ENCODE peak calls at places on chromosomes 11 and 22, in five cellular contexts. D is stomach, X is Calu3, I is BJ, R is AG09309. P is an unnamed sample.

GRCh38 chr11:3043315-3043871 is 13.8 kb downstream of the CARS1 start:
- DNase-seq in I (no peak), R (no peak), D (peak; percentile 78), X (no peak), P (no peak)

GRCh38 chr22:45864959-45865496 is 111.9 kb downstream of the WNT7B start:
- DNase-seq in D (peak; percentile 13), I (no peak), X (no peak), R (no peak), P (no peak)

GRCh38 chr11:117144477-117145392 is 648 bp downstream of the PAFAH1B2 start:
- DNase-seq in D (peak; percentile 57), I (peak; percentile 23), R (no peak), X (peak; percentile 44), P (peak; percentile 72)

GRCh38 chr11:45366839-45367238 is 80.7 kb upstream of the SYT13 start:
- DNase-seq in X (no peak), D (no peak), I (no peak), R (no peak), P (no peak)

GRCh38 chr11:66289548-66290331 is 797 bp upstream of the YIF1A start:
- DNase-seq in I (no peak), X (peak; percentile 77), D (peak; percentile 77), R (peak; percentile 33), P (peak; percentile 95)

GRCh38 chr11:68862426-68862825 is 20.7 kb upstream of the CPT1A start:
- DNase-seq in D (no peak), I (no peak), X (no peak), R (no peak), P (no peak)

GRCh38 chr11:113528982-113529381 is 53.8 kb upstream of the DRD2 start:
- DNase-seq in R (no peak), X (no peak), I (no peak), D (no peak), P (no peak)

GRCh38 chr11:120400564-120401364 is 64.6 kb downstream of the ARHGEF12 start:
- DNase-seq in I (peak; percentile 96), D (no peak), X (peak; percentile 33), R (peak; percentile 95), P (no peak)

GRCh38 chr22:29352778-29353177 is 35.6 kb downstream of the AP1B1 start:
- DNase-seq in D (no peak), R (no peak), X (no peak), I (no peak), P (no peak)

GRCh38 chr22:26949193-26949592 is 291.8 kb downstream of the MIAT start:
- DNase-seq in D (no peak), R (no peak), X (peak; percentile 32), I (no peak), P (no peak)

GRCh38 chr11:12235549-12235944 is 125.2 kb downstream of the MICAL2 start:
- DNase-seq in R (no peak), X (no peak), D (no peak), I (no peak), P (no peak)
- TF ChIP-seq CTCF in R (peak; percentile 29), X (no peak), D (no peak), I (no peak), P (peak; percentile 40)

GRCh38 chr22:50227588-50228215 is 17.1 kb downstream of the TUBGCP6 start:
- DNase-seq in D (no peak), I (no peak), X (no peak), R (no peak), P (no peak)
- TF ChIP-seq CTCF in D (no peak), I (no peak), X (no peak), R (no peak), P (no peak)

GRCh38 chr11:11535611-11536010 is 86.2 kb downstream of the GALNT18 start:
- DNase-seq in X (no peak), D (no peak), I (no peak), R (no peak), P (no peak)
- TF ChIP-seq CTCF in X (no peak), D (no peak), I (no peak), R (no peak), P (no peak)

DNA sequence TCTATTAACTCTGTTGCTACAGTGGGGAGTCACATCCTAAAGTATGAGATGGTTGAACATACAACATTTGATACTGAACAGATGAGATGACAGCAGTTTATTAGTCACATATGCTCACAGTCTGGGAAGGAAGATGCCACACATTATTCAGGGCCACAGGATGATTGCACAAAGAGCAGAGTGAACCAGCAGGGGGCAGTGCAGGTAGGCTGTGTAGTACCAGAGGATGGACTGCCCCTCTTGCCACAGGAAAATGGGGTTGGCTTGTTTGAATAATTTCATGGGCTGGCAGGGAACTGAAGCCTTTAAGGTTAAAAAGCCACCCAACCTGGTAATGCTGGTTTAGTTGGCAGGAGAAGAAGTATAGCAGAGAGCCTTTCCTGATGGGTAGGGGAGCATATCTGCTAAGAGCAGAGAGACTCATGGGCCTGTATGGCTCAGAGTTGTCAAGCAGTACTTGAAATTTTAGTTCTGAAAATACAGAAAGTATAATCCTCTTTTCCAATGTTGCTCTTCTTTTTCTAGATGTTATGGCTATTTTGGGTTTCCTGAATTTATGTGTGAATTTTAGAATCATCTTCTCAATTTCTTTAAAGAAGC is 180.4 kb upstream of the B3GAT1 start:
- DNase-seq in X (no peak), R (no peak), I (no peak), D (peak; percentile 44), P (no peak)
- TF ChIP-seq CTCF in X (peak; percentile 26), R (no peak), I (no peak), D (no peak), P (peak; percentile 73)

DNA sequence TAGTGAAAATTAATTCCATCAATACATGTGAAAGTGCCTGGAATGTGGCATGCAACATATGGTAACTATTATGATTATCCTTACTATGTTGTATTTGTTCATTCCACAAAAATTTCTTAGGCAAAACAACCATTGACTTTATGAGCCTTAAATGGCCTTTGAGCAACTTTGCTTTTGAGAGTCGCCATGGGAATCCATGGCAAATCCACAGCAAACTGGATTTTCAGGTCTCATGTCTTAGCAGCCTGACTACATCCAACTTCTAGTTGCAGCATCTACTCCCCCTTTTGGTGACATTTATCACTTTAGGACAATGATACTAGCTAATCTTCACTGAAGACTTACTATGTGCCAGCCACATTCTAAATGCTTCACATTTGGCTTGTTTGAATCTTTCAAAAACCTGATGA is 56.8 kb downstream of the SLC1A2 start:
- DNase-seq in R (no peak), X (no peak), I (peak; percentile 74), D (no peak), P (no peak)
- TF ChIP-seq CTCF in R (no peak), X (no peak), I (peak; percentile 30), D (no peak), P (peak; percentile 11)

GRCh38 chr11:12091957-12092558 is 18.3 kb upstream of the MICAL2 start:
- DNase-seq in D (no peak), R (no peak), X (no peak), I (no peak), P (no peak)
- TF ChIP-seq CTCF in D (no peak), R (peak; percentile 5), X (no peak), I (peak; percentile 30), P (no peak)

GRCh38 chr22:23458663-23459541 is 121.2 kb downstream of the IGLL1 start:
- DNase-seq in I (no peak), R (no peak), X (no peak), D (no peak), P (no peak)
- TF ChIP-seq CTCF in I (no peak), R (no peak), X (no peak), D (no peak), P (no peak)

GRCh38 chr11:104547996-104548661 is 350.1 kb downstream of the CASP12 start:
- DNase-seq in D (no peak), R (no peak), X (no peak), I (no peak), P (no peak)
- TF ChIP-seq CTCF in D (no peak), R (no peak), X (no peak), I (no peak), P (peak; percentile 22)

P was measured in GM13977.